ENCODE peak calls at places on chromosomes 7 and 10, in ten cellular contexts. J, Q, I, Y, F, A, P, O, K and D are unnamed samples. For H3K4me1, the result is how much of the 10 kb centered on the place peaks cover.

GRCh38 chr10:45495438-45496152 is 121.6 kb downstream of the ALOX5 start:
- DNase-seq in J (no peak), Q (no peak), I (peak), Y (no peak), F (no peak), A (peak), P (no peak), O (no peak), K (no peak), D (no peak)

GRCh38 chr10:119671381-119671780 is 20.2 kb downstream of the BAG3 start:
- DNase-seq in J (no peak), Q (no peak), I (no peak), Y (no peak), F (no peak), A (no peak), P (no peak), O (no peak), K (no peak), D (no peak)

GRCh38 chr7:66099551-66100407 is 14.9 kb upstream of the CRCP start:
- DNase-seq in J (no peak), Q (peak), I (peak), Y (peak), F (peak), A (peak), P (peak), O (peak), K (peak), D (peak)

GRCh38 chr7:46146454-46147255 is 225.6 kb upstream of the IGFBP3 start:
- DNase-seq in J (no peak), Q (peak), I (no peak), Y (no peak), F (no peak), A (no peak), P (no peak), O (peak), K (no peak), D (no peak)

GRCh38 chr7:50988465-50988864 is 205.8 kb upstream of the GRB10 start:
- DNase-seq in J (no peak), Q (no peak), I (no peak), Y (no peak), F (no peak), A (no peak), P (no peak), O (no peak), K (no peak), D (no peak)

GRCh38 chr7:150755473-150756099 is 18.4 kb downstream of the GIMAP5 start:
- DNase-seq in J (peak), Q (no peak), I (no peak), Y (no peak), F (no peak), A (no peak), P (no peak), O (no peak), K (no peak), D (no peak)

GRCh38 chr7:23915196-23915595 is 205.2 kb downstream of the STK31 start:
- DNase-seq in J (no peak), Q (no peak), I (no peak), Y (no peak), F (no peak), A (no peak), P (no peak), O (no peak), K (no peak), D (no peak)

GRCh38 chr7:138449580-138449979 is 10.5 kb upstream of the TRIM24 start:
- DNase-seq in J (peak), Q (no peak), I (peak), Y (no peak), F (no peak), A (no peak), P (no peak), O (no peak), K (no peak), D (no peak)

GRCh38 chr7:92678291-92678920 is 88.2 kb upstream of the FAM133B start:
- DNase-seq in J (no peak), Q (no peak), I (no peak), Y (no peak), F (no peak), A (no peak), P (no peak), O (no peak), K (no peak), D (no peak)

GRCh38 chr7:11935905-11936304 is 103.9 kb upstream of the THSD7A start:
- DNase-seq in J (no peak), Q (no peak), I (no peak), Y (no peak), F (no peak), A (no peak), P (no peak), O (no peak), K (no peak), D (no peak)

GRCh38 chr7:127904706-127905056 is 126.6 kb downstream of the LRRC4 start:
- DNase-seq in J (no peak), Q (no peak), I (no peak), Y (no peak), F (no peak), A (no peak), P (no peak), O (peak), K (no peak), D (no peak)

GRCh38 chr7:2723138-2723850 is 35.3 kb downstream of the AMZ1 start:
- DNase-seq in J (no peak), Q (peak), I (no peak), Y (peak), F (no peak), A (no peak), P (peak), O (no peak), K (no peak), D (no peak)

GRCh38 chr10:1110674-1111119 is 54.5 kb downstream of the WDR37 start:
- DNase-seq in J (no peak), Q (no peak), I (no peak), Y (no peak), F (no peak), A (no peak), P (no peak), O (no peak), K (no peak), D (no peak)

GRCh38 chr10:31136951-31137885 is 105.6 kb upstream of the ZNF438 start:
- DNase-seq in J (no peak), Q (no peak), I (no peak), Y (no peak), F (no peak), A (no peak), P (no peak), O (peak), K (no peak), D (no peak)

GRCh38 chr10:75987610-75988009 is 556.2 kb downstream of the LRMDA start:
- DNase-seq in J (no peak), Q (no peak), I (no peak), Y (no peak), F (peak), A (no peak), P (no peak), O (no peak), K (no peak), D (no peak)

GRCh38 chr10:63976538-63976937 is 455.3 kb downstream of the REEP3 start:
- DNase-seq in J (no peak), Q (no peak), I (peak), Y (peak), F (no peak), A (no peak), P (no peak), O (peak), K (peak), D (peak)

GRCh38 chr10:129104266-129105045 is 362.6 kb upstream of the MGMT start:
- DNase-seq in J (no peak), Q (no peak), I (no peak), Y (no peak), F (no peak), A (no peak), P (no peak), O (peak), K (no peak), D (no peak)

GRCh38 chr10:48364659-48365405 is 58.4 kb downstream of the MAPK8 start:
- DNase-seq in J (no peak), Q (no peak), I (no peak), Y (no peak), F (no peak), A (no peak), P (no peak), O (peak), K (no peak), D (no peak)

GRCh38 chr7:63041786-63042185 is 956.9 kb upstream of the ZNF722 start:
- DNase-seq in J (no peak), Q (no peak), I (no peak), Y (no peak), F (no peak), A (no peak), P (no peak), O (no peak), K (no peak), D (no peak)

GRCh38 chr10:7406712-7407333 is 4.0 kb downstream of the SFMBT2 start:
- DNase-seq in J (no peak), Q (peak), I (no peak), Y (no peak), F (peak), A (no peak), P (peak), O (no peak), K (no peak), D (no peak)

GRCh38 chr7:101163281-101164070 is 1.9 kb downstream of the VGF start:
- DNase-seq in J (no peak), Q (no peak), I (no peak), Y (no peak), F (no peak), A (no peak), P (peak), O (no peak), K (peak), D (peak)

GRCh38 chr7:40644454-40645188 is 509.8 kb downstream of the SUGCT start:
- DNase-seq in J (no peak), Q (no peak), I (no peak), Y (no peak), F (no peak), A (no peak), P (no peak), O (no peak), K (no peak), D (no peak)

GRCh38 chr7:416761-417624 is 102.7 kb downstream of the PDGFA start:
- DNase-seq in J (no peak), Q (peak), I (no peak), Y (peak), F (no peak), A (no peak), P (peak), O (no peak), K (no peak), D (peak)

GRCh38 chr7:11236680-11237079 is 263.0 kb downstream of the PHF14 start:
- DNase-seq in J (no peak), Q (no peak), I (no peak), Y (no peak), F (no peak), A (no peak), P (no peak), O (no peak), K (no peak), D (no peak)

GRCh38 chr7:96986901-96987300 is 18.5 kb upstream of the DLX6 start:
- DNase-seq in J (no peak), Q (no peak), I (no peak), Y (no peak), F (no peak), A (no peak), P (no peak), O (no peak), K (no peak), D (no peak)

GRCh38 chr7:144037414-144038096 is 11.2 kb upstream of the OR2A5 start:
- DNase-seq in J (no peak), Q (no peak), I (no peak), Y (no peak), F (no peak), A (no peak), P (no peak), O (no peak), K (no peak), D (no peak)

GRCh38 chr10:3881622-3882021 is 96.6 kb upstream of the KLF6 start:
- DNase-seq in J (no peak), Q (no peak), I (no peak), Y (no peak), F (no peak), A (no peak), P (no peak), O (no peak), K (no peak), D (peak)

DNA sequence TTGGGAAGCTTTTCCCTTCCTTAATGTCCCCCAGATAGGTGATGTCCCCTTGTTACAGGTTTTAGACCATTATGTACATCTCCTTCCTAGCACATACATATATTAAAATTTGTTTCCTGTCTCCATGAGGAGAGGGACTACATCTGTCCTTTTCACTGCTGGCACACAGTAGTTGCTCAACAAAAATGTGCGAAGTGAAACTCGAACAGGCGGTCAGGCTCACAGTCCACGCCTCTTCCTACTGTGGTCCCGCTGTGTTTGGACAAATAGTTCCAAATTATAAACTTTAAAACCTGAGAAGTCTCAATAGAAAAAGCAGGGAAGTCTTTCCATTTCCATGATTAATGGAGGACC is 1.2 kb upstream of the HHEX start:
- DNase-seq in J (no peak), Q (no peak), I (no peak), Y (no peak), F (no peak), A (no peak), P (no peak), O (no peak), K (no peak), D (no peak)
- H3K4me3 ChIP-seq in J (no peak), Q (peak), I (peak), Y (peak), F (no peak), A (no peak), P (no peak), O (peak), K (peak), D (peak)

DNA sequence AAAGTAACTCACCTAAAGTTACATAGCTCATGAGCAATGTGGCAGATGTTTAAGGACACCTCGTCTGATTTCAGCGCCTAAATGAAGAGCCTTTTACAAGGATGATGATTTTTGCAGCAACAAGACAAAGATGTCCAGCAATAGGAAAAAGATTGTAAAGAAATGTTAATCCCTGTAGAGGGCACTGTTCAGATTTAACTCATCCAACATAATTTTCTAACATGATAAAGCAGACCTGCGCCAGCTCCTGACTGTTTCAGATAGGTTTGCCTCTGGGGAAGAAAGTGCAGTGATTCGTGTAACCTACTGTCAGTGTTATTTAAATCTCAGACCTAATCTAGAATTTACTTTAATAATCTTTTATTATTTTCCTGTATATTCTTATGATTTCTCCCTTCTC is 595.2 kb downstream of the AUTS2 start:
- DNase-seq in J (no peak), Q (no peak), I (peak), Y (no peak), F (no peak), A (no peak), P (no peak), O (peak), K (no peak), D (no peak)
- H3K4me1 ChIP-seq in J (under half), Q (under half), I (under half), Y (under half), F (under half), A (under half), P (under half), O (under half), K (under half), D (under half)

GRCh38 chr10:8811201-8811600 is 756.7 kb downstream of the GATA3 start:
- DNase-seq in J (no peak), Q (no peak), I (no peak), Y (no peak), F (no peak), A (no peak), P (no peak), O (no peak), K (no peak), D (no peak)

GRCh38 chr10:8815969-8816368 is 761.5 kb downstream of the GATA3 start:
- DNase-seq in J (no peak), Q (no peak), I (no peak), Y (no peak), F (no peak), A (peak), P (no peak), O (no peak), K (no peak), D (no peak)

GRCh38 chr10:8810677-8811076 is 756.2 kb downstream of the GATA3 start:
- DNase-seq in J (no peak), Q (no peak), I (no peak), Y (no peak), F (no peak), A (no peak), P (no peak), O (no peak), K (no peak), D (no peak)
- TF ChIP-seq CTCF in J (no peak), Q (no peak), I (no peak), Y (no peak), F (no peak), A (no peak), P (no peak), O (no peak), K (no peak), D (no peak)

GRCh38 chr7:70598976-70599375 is 533.0 kb upstream of the GALNT17 start:
- DNase-seq in J (no peak), Q (no peak), I (no peak), Y (no peak), F (no peak), A (peak), P (no peak), O (no peak), K (peak), D (no peak)

GRCh38 chr7:70596575-70596891 is 535.4 kb upstream of the GALNT17 start:
- DNase-seq in J (no peak), Q (no peak), I (no peak), Y (no peak), F (no peak), A (no peak), P (no peak), O (no peak), K (peak), D (no peak)

GRCh38 chr7:70599446-70600190 is 532.3 kb upstream of the GALNT17 start:
- DNase-seq in J (no peak), Q (no peak), I (no peak), Y (no peak), F (no peak), A (peak), P (no peak), O (no peak), K (peak), D (no peak)

GRCh38 chr7:70597071-70597470 is 534.9 kb upstream of the GALNT17 start:
- DNase-seq in J (no peak), Q (no peak), I (no peak), Y (no peak), F (no peak), A (no peak), P (no peak), O (no peak), K (no peak), D (no peak)

GRCh38 chr7:70595741-70596574 is 536.0 kb upstream of the GALNT17 start:
- DNase-seq in J (no peak), Q (no peak), I (no peak), Y (no peak), F (no peak), A (no peak), P (peak), O (no peak), K (peak), D (peak)
- H3K4me3 ChIP-seq in J (no peak), Q (peak), I (peak), Y (peak), F (no peak), A (peak), P (peak), O (no peak), K (peak), D (peak)

GRCh38 chr10:86730227-86730626 is 26.2 kb upstream of the BMPR1A start:
- DNase-seq in J (no peak), Q (peak), I (no peak), Y (no peak), F (peak), A (no peak), P (no peak), O (peak), K (peak), D (no peak)

GRCh38 chr10:86734209-86734988 is 22.0 kb upstream of the BMPR1A start:
- DNase-seq in J (no peak), Q (no peak), I (no peak), Y (no peak), F (no peak), A (no peak), P (no peak), O (no peak), K (no peak), D (no peak)

GRCh38 chr10:86733260-86733671 is 23.2 kb upstream of the BMPR1A start:
- DNase-seq in J (no peak), Q (no peak), I (no peak), Y (no peak), F (no peak), A (no peak), P (no peak), O (peak), K (no peak), D (no peak)

GRCh38 chr10:86729677-86730076 is 26.7 kb upstream of the BMPR1A start:
- DNase-seq in J (no peak), Q (no peak), I (no peak), Y (no peak), F (no peak), A (no peak), P (no peak), O (no peak), K (no peak), D (no peak)

GRCh38 chr10:86732771-86733170 is 23.6 kb upstream of the BMPR1A start:
- DNase-seq in J (no peak), Q (no peak), I (no peak), Y (no peak), F (no peak), A (no peak), P (no peak), O (no peak), K (no peak), D (no peak)
- H3K4me1 ChIP-seq in J (under half), Q (half or more), I (under half), Y (under half), F (under half), A (under half), P (under half), O (under half), K (under half), D (under half)

GRCh38 chr7:38367301-38367700 is 93.9 kb upstream of the TARP start:
- DNase-seq in J (no peak), Q (no peak), I (peak), Y (no peak), F (no peak), A (no peak), P (no peak), O (no peak), K (no peak), D (no peak)

GRCh38 chr7:38368191-38368605 is 94.8 kb upstream of the TARP start:
- DNase-seq in J (peak), Q (peak), I (peak), Y (peak), F (peak), A (peak), P (peak), O (peak), K (peak), D (peak)

GRCh38 chr7:38373155-38373554 is 99.7 kb upstream of the TARP start:
- DNase-seq in J (no peak), Q (no peak), I (no peak), Y (no peak), F (no peak), A (no peak), P (no peak), O (no peak), K (no peak), D (no peak)

GRCh38 chr7:38374507-38374906 is 101.1 kb upstream of the TARP start:
- DNase-seq in J (peak), Q (no peak), I (peak), Y (no peak), F (no peak), A (no peak), P (no peak), O (peak), K (no peak), D (no peak)

GRCh38 chr7:38369816-38370493 is 96.5 kb upstream of the TARP start:
- DNase-seq in J (peak), Q (peak), I (peak), Y (peak), F (peak), A (peak), P (peak), O (peak), K (peak), D (peak)
- TF ChIP-seq CTCF in J (peak), Q (peak), I (peak), Y (peak), F (peak), A (peak), P (peak), O (peak), K (peak), D (peak)

GRCh38 chr7:99407849-99408346 is 499 bp downstream of the PDAP1 start:
- DNase-seq in J (peak), Q (peak), I (peak), Y (no peak), F (peak), A (no peak), P (peak), O (peak), K (peak), D (no peak)

GRCh38 chr7:99409192-99409572 is 413 bp downstream of the BUD31 start:
- DNase-seq in J (no peak), Q (no peak), I (peak), Y (no peak), F (no peak), A (no peak), P (no peak), O (no peak), K (no peak), D (no peak)

GRCh38 chr7:99410635-99411034 is 1.9 kb downstream of the BUD31 start:
- DNase-seq in J (no peak), Q (no peak), I (no peak), Y (no peak), F (no peak), A (no peak), P (no peak), O (no peak), K (no peak), D (no peak)

GRCh38 chr7:99408347-99409191 is at the start of the genes BUD31 and PDAP1:
- DNase-seq in J (peak), Q (peak), I (peak), Y (peak), F (peak), A (peak), P (peak), O (peak), K (peak), D (peak)

DNA sequence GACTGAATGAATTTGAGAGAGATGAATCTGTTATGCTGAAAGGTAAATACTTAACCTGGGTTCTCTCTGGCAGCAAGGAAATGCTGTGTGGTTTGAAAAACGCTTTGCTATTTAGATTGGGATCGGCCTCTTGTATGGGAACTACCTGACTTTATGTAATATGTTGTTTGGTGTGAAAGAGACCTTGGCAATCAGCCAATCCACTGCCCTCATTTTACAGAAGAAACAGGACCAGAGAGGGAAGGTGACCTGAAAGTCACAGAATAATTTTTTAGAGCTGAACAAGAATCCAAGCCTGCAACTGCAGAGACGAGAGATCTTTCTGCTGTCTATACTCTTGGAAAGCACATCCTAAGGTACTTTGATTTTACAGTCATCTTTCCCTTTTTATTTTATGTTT is 1.0 kb downstream of the BUD31 start:
- DNase-seq in J (no peak), Q (no peak), I (no peak), Y (no peak), F (no peak), A (no peak), P (no peak), O (no peak), K (no peak), D (no peak)
- H3K4me3 ChIP-seq in J (peak), Q (peak), I (peak), Y (peak), F (no peak), A (peak), P (peak), O (peak), K (peak), D (peak)